ENCODE peak calls at places on chromosomes 13 and 19, in eight cellular contexts. K is adrenal gland, W is tibial nerve, S is sigmoid colon, P is A549, G is transverse colon, T is ovary, H is body of pancreas. U is an unnamed sample. For H3K4me1, the result is how much of the 10 kb centered on the place peaks cover.

GRCh38 chr13:41668130-41668757 is 210.9 kb downstream of the RGCC start:
- DNase-seq in K (peak), W (no peak), S (peak), P (peak), G (peak), T (peak), H (peak), U (no peak)

GRCh38 chr19:10544242-10544752 is 593 bp downstream of the ATG4D start:
- DNase-seq in K (no peak), W (no peak), S (no peak), P (no peak), G (peak), T (peak), H (peak), U (no peak)

GRCh38 chr13:62387642-62388041 is 972.0 kb upstream of the PCDH20 start:
- DNase-seq in K (no peak), W (no peak), S (no peak), P (no peak), G (no peak), T (no peak), H (no peak), U (no peak)

GRCh38 chr19:35223856-35224505 is 4.6 kb downstream of the FAM187B start:
- DNase-seq in K (no peak), W (no peak), S (no peak), P (no peak), G (no peak), T (no peak), H (no peak), U (no peak)

GRCh38 chr13:29922896-29923295 is 72.5 kb upstream of the UBL3 start:
- DNase-seq in K (no peak), W (no peak), S (no peak), P (peak), G (no peak), T (no peak), H (no peak), U (no peak)

GRCh38 chr13:26050568-26051230 is 1.1 kb downstream of the SHISA2 start:
- DNase-seq in K (no peak), W (no peak), S (no peak), P (peak), G (no peak), T (no peak), H (no peak), U (no peak)

GRCh38 chr13:48962281-48962680 is 13.4 kb upstream of the FNDC3A start:
- DNase-seq in K (no peak), W (no peak), S (no peak), P (no peak), G (no peak), T (no peak), H (no peak), U (no peak)

GRCh38 chr13:99217461-99218101 is 16.9 kb downstream of the UBAC2 start:
- DNase-seq in K (no peak), W (no peak), S (no peak), P (no peak), G (no peak), T (no peak), H (no peak), U (peak)

GRCh38 chr19:42121666-42122069 is 10.6 kb downstream of the POU2F2 start:
- DNase-seq in K (no peak), W (no peak), S (no peak), P (no peak), G (peak), T (no peak), H (no peak), U (peak)

GRCh38 chr13:97621631-97622030 is 187.7 kb downstream of the RAP2A start:
- DNase-seq in K (no peak), W (no peak), S (no peak), P (no peak), G (no peak), T (no peak), H (no peak), U (no peak)

GRCh38 chr13:30196025-30196424 is 111.3 kb downstream of the KATNAL1 start:
- DNase-seq in K (no peak), W (no peak), S (no peak), P (no peak), G (no peak), T (no peak), H (no peak), U (no peak)

GRCh38 chr19:17370026-17370587 is 7.0 kb downstream of the PLVAP start:
- DNase-seq in K (no peak), W (no peak), S (no peak), P (no peak), G (no peak), T (no peak), H (no peak), U (no peak)

GRCh38 chr13:108220042-108220441 is 1.9 kb downstream of the ABHD13 start:
- DNase-seq in K (no peak), W (no peak), S (no peak), P (no peak), G (peak), T (no peak), H (peak), U (no peak)

GRCh38 chr19:46909356-46909755 is 48.6 kb downstream of the ARHGAP35 start:
- DNase-seq in K (no peak), W (no peak), S (no peak), P (no peak), G (no peak), T (no peak), H (no peak), U (no peak)

GRCh38 chr13:44698076-44698475 is 121.9 kb upstream of the TSC22D1 start:
- DNase-seq in K (no peak), W (no peak), S (no peak), P (no peak), G (no peak), T (no peak), H (no peak), U (no peak)

GRCh38 chr13:29587645-29588044 is 7.8 kb downstream of the SLC7A1 start:
- DNase-seq in K (no peak), W (no peak), S (no peak), P (no peak), G (no peak), T (no peak), H (no peak), U (no peak)

GRCh38 chr19:49875801-49876421 is 1.2 kb downstream of the AKT1S1 start:
- DNase-seq in K (peak), W (no peak), S (peak), P (no peak), G (peak), T (peak), H (no peak), U (peak)

GRCh38 chr19:49875177-49875576 is 2.0 kb downstream of the AKT1S1 start:
- DNase-seq in K (no peak), W (no peak), S (no peak), P (no peak), G (no peak), T (no peak), H (no peak), U (no peak)

GRCh38 chr19:49877879-49878743 is 609 bp downstream of the TBC1D17 start:
- DNase-seq in K (peak), W (peak), S (peak), P (peak), G (peak), T (peak), H (peak), U (peak)

GRCh38 chr19:49877020-49877878 is at the start of the genes AKT1S1 and TBC1D17:
- DNase-seq in K (peak), W (peak), S (peak), P (peak), G (peak), T (peak), H (peak), U (peak)

GRCh38 chr19:49876422-49877019 is 634 bp downstream of the AKT1S1 start:
- DNase-seq in K (peak), W (peak), S (peak), P (peak), G (peak), T (peak), H (peak), U (peak)
- TF ChIP-seq POLR2A in K (peak), W (no peak), S (peak), P (peak), G (peak), T (peak), H (no peak), U (peak)

GRCh38 chr13:40598599-40598998 is 67.8 kb downstream of the FOXO1 start:
- DNase-seq in K (peak), W (no peak), S (peak), P (no peak), G (no peak), T (no peak), H (no peak), U (no peak)
- H3K4me1 ChIP-seq in K (under half), W (under half), S (under half), P (under half), G (under half), T (under half), H (half or more), U (half or more)

DNA sequence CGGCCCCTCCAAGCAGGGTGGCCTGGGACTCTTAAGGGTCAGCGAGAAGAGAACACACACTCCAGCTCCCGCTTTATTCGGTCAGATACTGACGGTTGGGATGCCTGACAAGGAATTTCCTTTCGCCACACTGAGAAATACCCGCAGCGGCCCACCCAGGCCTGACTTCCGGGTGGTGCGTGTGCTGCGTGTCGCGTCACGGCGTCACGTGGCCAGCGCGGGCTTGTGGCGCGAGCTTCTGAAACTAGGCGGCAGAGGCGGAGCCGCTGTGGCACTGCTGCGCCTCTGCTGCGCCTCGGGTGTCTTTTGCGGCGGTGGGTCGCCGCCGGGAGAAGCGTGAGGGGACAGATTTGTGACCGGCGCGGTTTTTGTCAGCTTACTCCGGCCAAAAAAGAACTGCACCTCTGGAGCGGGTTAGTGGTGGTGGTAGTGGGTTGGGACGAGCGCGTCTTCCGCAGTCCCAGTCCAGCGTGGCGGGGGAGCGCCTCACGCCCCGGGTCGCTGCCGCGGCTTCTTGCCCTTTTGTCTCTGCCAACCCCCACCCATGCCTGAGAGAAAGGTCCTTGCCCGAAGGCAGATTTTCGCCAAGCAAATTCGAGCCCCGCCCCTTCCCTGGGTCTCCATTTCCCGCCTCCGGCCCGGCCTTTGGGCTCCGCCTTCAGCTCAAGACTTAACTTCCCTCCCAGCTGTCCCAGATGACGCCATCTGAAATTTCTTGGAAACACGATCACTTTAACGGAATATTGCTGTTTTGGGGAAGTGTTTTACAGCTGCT is at the start of the genes BRCA2 and ZAR1L:
- DNase-seq in K (peak), W (peak), S (peak), P (peak), G (peak), T (peak), H (peak), U (peak)
- TF ChIP-seq CTCF in K (no peak), W (no peak), S (no peak), P (no peak), G (no peak), T (no peak), H (no peak), U (peak)

GRCh38 chr19:3528080-3528479 is 10.9 kb upstream of the TEKTIP1 start:
- DNase-seq in K (no peak), W (no peak), S (no peak), P (no peak), G (no peak), T (no peak), H (no peak), U (no peak)

GRCh38 chr19:3527250-3527910 is 11.6 kb upstream of the TEKTIP1 start:
- DNase-seq in K (no peak), W (no peak), S (no peak), P (no peak), G (no peak), T (no peak), H (no peak), U (no peak)

GRCh38 chr19:3530389-3530788 is 8.6 kb upstream of the TEKTIP1 start:
- DNase-seq in K (no peak), W (no peak), S (no peak), P (no peak), G (no peak), T (no peak), H (no peak), U (no peak)

GRCh38 chr19:3526507-3527244 is 12.3 kb upstream of the TEKTIP1 start:
- DNase-seq in K (no peak), W (no peak), S (no peak), P (no peak), G (no peak), T (no peak), H (no peak), U (no peak)

GRCh38 chr19:3528539-3529211 is 10.3 kb upstream of the TEKTIP1 start:
- DNase-seq in K (no peak), W (no peak), S (no peak), P (no peak), G (no peak), T (no peak), H (no peak), U (no peak)
- TF ChIP-seq POLR2A in K (no peak), W (no peak), S (no peak), P (no peak), G (no peak), T (no peak), H (no peak), U (no peak)

GRCh38 chr19:51000981-51001380 is 423 bp downstream of the KLK8 start:
- DNase-seq in K (no peak), W (no peak), S (peak), P (no peak), G (no peak), T (no peak), H (no peak), U (no peak)
- H3K4me1 ChIP-seq in K (under half), W (under half), S (under half), P (under half), G (under half), T (under half), H (under half), U (under half)

DNA sequence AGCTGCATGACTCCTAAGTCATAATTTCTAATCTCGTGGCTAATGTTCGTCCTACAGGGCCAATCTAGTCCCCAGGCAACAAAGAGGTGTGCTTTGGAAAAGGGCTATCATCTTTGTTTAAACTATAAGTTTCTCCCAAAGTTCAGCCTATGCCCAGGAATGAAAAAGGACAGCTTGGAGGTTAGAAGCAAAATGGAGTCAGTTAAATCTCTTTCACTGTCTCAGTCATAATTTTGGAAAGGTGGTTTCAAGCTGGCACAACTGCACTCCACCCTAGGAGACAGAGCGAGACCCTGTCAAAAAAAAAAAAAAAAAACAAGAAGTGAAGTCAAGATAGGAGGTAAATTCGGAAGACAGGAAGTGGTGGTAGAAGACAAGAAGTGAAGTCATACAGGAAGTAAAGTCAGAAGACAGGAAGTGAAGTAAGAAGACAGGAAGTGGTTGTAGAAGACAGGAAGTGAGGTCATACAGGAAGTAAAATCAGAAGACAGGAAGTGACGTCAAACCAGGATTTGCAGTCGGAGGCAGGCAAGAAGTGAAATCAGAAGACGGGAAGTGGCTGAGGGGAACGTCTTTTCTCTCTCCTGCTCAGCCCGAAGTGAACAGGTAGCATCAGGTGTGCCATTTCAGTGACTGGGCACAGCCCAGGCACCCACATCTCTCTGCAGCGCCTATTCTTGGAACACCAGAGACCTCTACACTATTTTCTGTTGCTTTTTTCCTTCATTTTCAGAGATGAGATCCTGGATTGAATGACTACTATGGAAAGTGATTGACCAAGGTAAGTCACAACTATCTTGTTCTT is 32.2 kb downstream of the GP6 start:
- DNase-seq in K (no peak), W (no peak), S (no peak), P (peak), G (no peak), T (no peak), H (peak), U (no peak)
- TF ChIP-seq CTCF in K (no peak), W (no peak), S (no peak), P (no peak), G (no peak), T (no peak), H (no peak), U (no peak)

GRCh38 chr19:1169921-1170885 is 3.9 kb downstream of the SBNO2 start:
- DNase-seq in K (peak), W (no peak), S (peak), P (no peak), G (peak), T (peak), H (no peak), U (peak)
- TF ChIP-seq POLR2A in K (peak), W (no peak), S (no peak), P (no peak), G (no peak), T (peak), H (peak), U (no peak)

GRCh38 chr13:110249326-110249725 is 57.6 kb downstream of the COL4A1 start:
- DNase-seq in K (no peak), W (no peak), S (no peak), P (no peak), G (no peak), T (no peak), H (no peak), U (no peak)

GRCh38 chr13:110254151-110254679 is 52.7 kb downstream of the COL4A1 start:
- DNase-seq in K (peak), W (no peak), S (no peak), P (no peak), G (no peak), T (no peak), H (no peak), U (no peak)

GRCh38 chr13:110251227-110251791 is 55.6 kb downstream of the COL4A1 start:
- DNase-seq in K (no peak), W (no peak), S (peak), P (no peak), G (no peak), T (no peak), H (no peak), U (no peak)

GRCh38 chr13:110248449-110249143 is 58.4 kb downstream of the COL4A1 start:
- DNase-seq in K (no peak), W (no peak), S (no peak), P (no peak), G (no peak), T (no peak), H (no peak), U (no peak)

DNA sequence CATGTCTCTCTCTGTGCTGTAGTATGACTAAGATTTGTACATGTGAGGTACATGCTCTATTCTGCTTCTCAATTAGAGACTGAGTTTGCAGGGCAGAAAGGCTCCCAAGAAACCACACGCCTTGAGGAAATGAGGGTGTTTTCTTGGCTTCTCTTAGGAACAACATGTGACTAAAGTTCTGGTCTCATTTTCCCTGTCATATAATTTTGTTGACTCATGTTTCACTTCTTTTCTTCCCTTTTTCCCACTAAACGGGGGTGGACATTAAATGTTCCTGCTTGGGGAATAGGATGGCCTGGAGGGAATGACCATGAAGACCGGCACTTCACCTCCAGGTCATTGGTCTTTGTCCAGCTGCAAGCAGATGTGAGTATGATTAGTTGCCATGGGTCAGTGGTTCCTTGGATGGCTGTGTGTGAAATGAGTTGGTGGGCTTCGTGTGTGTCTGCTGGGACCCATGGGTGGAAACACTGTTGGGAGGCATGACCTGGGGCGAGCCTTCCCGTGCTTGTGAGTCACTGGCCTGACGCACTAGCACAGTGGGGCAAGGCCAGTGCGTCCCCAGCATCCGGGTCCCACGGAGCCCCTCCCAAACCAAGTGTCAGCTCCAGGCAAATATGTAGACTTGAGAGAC is 56.6 kb downstream of the COL4A1 start:
- DNase-seq in K (no peak), W (peak), S (peak), P (no peak), G (no peak), T (peak), H (no peak), U (no peak)
- H3K4me1 ChIP-seq in K (under half), W (under half), S (under half), P (under half), G (under half), T (under half), H (under half), U (under half)

GRCh38 chr19:45883586-45883880 is 2.4 kb downstream of the IRF2BP1 start:
- DNase-seq in K (no peak), W (no peak), S (no peak), P (no peak), G (no peak), T (no peak), H (no peak), U (no peak)
- TF ChIP-seq CTCF in K (peak), W (no peak), S (no peak), P (peak), G (peak), T (no peak), H (no peak), U (peak)

GRCh38 chr19:3213159-3213558 is 11.3 kb upstream of the CELF5 start:
- DNase-seq in K (no peak), W (no peak), S (no peak), P (no peak), G (no peak), T (no peak), H (no peak), U (no peak)
- TF ChIP-seq POLR2A in K (no peak), W (no peak), S (no peak), P (no peak), G (no peak), T (no peak), H (no peak), U (no peak)

U was measured in spleen.